ENCODE peak calls at places on chromosomes 7 and 10, in nine cellular contexts. One of them, this sample, is unnamed.

GRCh38 chr10:26407406-26407969 is 30.7 kb upstream of the APBB1IP start:
- DNase-seq in HFF-Myc: no peak
- DNase-seq in neural progenitor cell: no peak
- DNase-seq in GM20000: no peak
- DNase-seq in stomach: no peak
- DNase-seq in neural crest cell: no peak
- DNase-seq in spleen: no peak
- DNase-seq in adrenal gland: no peak
- DNase-seq in B cell: no peak
- DNase-seq in this sample: no peak

GRCh38 chr10:34768261-34768971 is 46.7 kb downstream of the PARD3 start:
- DNase-seq in neural crest cell: no peak
- DNase-seq in stomach: peak
- DNase-seq in HFF-Myc: no peak
- DNase-seq in neural progenitor cell: no peak
- DNase-seq in GM20000: no peak
- DNase-seq in B cell: no peak
- DNase-seq in spleen: no peak
- DNase-seq in adrenal gland: peak
- DNase-seq in this sample: no peak

GRCh38 chr7:46811529-46811928 is 770.4 kb downstream of the TNS3 start:
- DNase-seq in spleen: no peak
- DNase-seq in GM20000: no peak
- DNase-seq in neural crest cell: no peak
- DNase-seq in B cell: no peak
- DNase-seq in HFF-Myc: peak
- DNase-seq in stomach: no peak
- DNase-seq in neural progenitor cell: no peak
- DNase-seq in adrenal gland: peak
- DNase-seq in this sample: no peak

GRCh38 chr7:47968852-47969774 is 10.3 kb downstream of the HUS1 start:
- DNase-seq in spleen: no peak
- DNase-seq in HFF-Myc: peak
- DNase-seq in GM20000: peak
- DNase-seq in stomach: peak
- DNase-seq in neural crest cell: peak
- DNase-seq in B cell: peak
- DNase-seq in adrenal gland: peak
- DNase-seq in neural progenitor cell: peak
- DNase-seq in this sample: no peak

GRCh38 chr10:117817116-117817515 is 229.6 kb downstream of the RAB11FIP2 start:
- DNase-seq in stomach: no peak
- DNase-seq in HFF-Myc: no peak
- DNase-seq in neural progenitor cell: no peak
- DNase-seq in neural crest cell: no peak
- DNase-seq in adrenal gland: no peak
- DNase-seq in GM20000: no peak
- DNase-seq in B cell: no peak
- DNase-seq in spleen: no peak
- DNase-seq in this sample: no peak

GRCh38 chr7:66301737-66302136 is 96.6 kb downstream of the TPST1 start:
- DNase-seq in B cell: no peak
- DNase-seq in neural progenitor cell: no peak
- DNase-seq in GM20000: no peak
- DNase-seq in stomach: no peak
- DNase-seq in HFF-Myc: no peak
- DNase-seq in spleen: no peak
- DNase-seq in neural crest cell: no peak
- DNase-seq in adrenal gland: no peak
- DNase-seq in this sample: no peak

GRCh38 chr10:51297438-51297837 is 223.2 kb downstream of the PRKG1 start:
- DNase-seq in stomach: no peak
- DNase-seq in HFF-Myc: no peak
- DNase-seq in adrenal gland: no peak
- DNase-seq in spleen: no peak
- DNase-seq in GM20000: no peak
- DNase-seq in B cell: no peak
- DNase-seq in neural crest cell: no peak
- DNase-seq in neural progenitor cell: no peak
- DNase-seq in this sample: no peak

GRCh38 chr10:24091294-24091693 is 117.6 kb upstream of the KIAA1217 start:
- DNase-seq in HFF-Myc: no peak
- DNase-seq in spleen: no peak
- DNase-seq in neural crest cell: no peak
- DNase-seq in neural progenitor cell: no peak
- DNase-seq in adrenal gland: no peak
- DNase-seq in GM20000: no peak
- DNase-seq in stomach: no peak
- DNase-seq in B cell: no peak
- DNase-seq in this sample: no peak

GRCh38 chr10:79292789-79293746 is 54.2 kb upstream of the PPIF start:
- DNase-seq in HFF-Myc: no peak
- DNase-seq in neural progenitor cell: peak
- DNase-seq in neural crest cell: no peak
- DNase-seq in GM20000: peak
- DNase-seq in adrenal gland: no peak
- DNase-seq in stomach: peak
- DNase-seq in spleen: peak
- DNase-seq in B cell: no peak
- DNase-seq in this sample: no peak

GRCh38 chr7:23685770-23686169 is 5.8 kb downstream of the FAM221A start:
- DNase-seq in neural crest cell: no peak
- DNase-seq in GM20000: no peak
- DNase-seq in HFF-Myc: no peak
- DNase-seq in adrenal gland: no peak
- DNase-seq in spleen: no peak
- DNase-seq in stomach: no peak
- DNase-seq in B cell: no peak
- DNase-seq in neural progenitor cell: no peak
- DNase-seq in this sample: no peak

DNA sequence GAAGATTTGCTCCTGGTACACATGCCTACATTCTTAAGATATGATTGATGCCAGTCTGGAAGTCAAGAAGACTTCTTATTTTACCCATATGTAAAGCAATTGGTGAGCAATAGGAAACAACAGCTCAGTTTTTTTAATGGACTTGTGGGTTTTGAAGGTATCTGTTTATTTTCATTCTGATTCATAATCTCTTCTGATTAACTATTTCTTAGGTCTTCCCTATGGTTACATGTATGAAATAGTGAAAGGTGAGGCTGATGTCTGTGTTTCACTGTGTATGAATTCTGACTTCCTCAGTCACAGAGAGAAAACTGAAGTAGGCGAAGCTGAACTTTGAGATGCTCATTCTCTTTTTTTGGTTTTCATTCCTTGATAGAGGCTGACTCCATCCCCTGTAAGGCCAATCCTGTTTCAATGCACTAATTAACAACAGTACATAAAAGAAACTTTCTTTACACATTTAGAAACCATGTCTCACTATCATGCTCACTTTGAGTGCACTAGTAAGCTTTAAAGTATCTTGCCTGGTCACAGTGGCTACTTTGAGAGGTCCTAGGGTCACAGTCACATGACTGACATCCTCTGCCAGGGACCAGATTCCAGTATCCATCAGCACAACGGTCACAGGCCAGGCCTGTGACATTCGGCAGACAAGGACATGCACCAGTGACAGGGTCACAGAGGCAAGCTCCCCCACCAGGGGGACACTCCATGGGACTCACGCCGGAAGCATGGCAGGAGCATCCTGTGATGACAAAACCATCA is 59.5 kb upstream of the LAMB1 start:
- DNase-seq in neural crest cell: no peak
- DNase-seq in B cell: no peak
- DNase-seq in spleen: no peak
- DNase-seq in stomach: no peak
- DNase-seq in neural progenitor cell: no peak
- DNase-seq in HFF-Myc: no peak
- DNase-seq in GM20000: no peak
- DNase-seq in adrenal gland: no peak
- DNase-seq in this sample: no peak
- TF ChIP-seq CTCF in neural crest cell: no peak
- TF ChIP-seq CTCF in B cell: no peak
- TF ChIP-seq CTCF in spleen: no peak
- TF ChIP-seq CTCF in stomach: no peak
- TF ChIP-seq CTCF in neural progenitor cell: no peak
- TF ChIP-seq CTCF in HFF-Myc: no peak
- TF ChIP-seq CTCF in GM20000: no peak
- TF ChIP-seq CTCF in adrenal gland: no peak
- TF ChIP-seq CTCF in this sample: no peak

GRCh38 chr10:110918633-110919348 is at the start of gene BBIP1:
- DNase-seq in GM20000: peak
- DNase-seq in neural crest cell: no peak
- DNase-seq in neural progenitor cell: no peak
- DNase-seq in HFF-Myc: peak
- DNase-seq in stomach: no peak
- DNase-seq in B cell: peak
- DNase-seq in spleen: peak
- DNase-seq in adrenal gland: no peak
- DNase-seq in this sample: no peak
- TF ChIP-seq CTCF in GM20000: no peak
- TF ChIP-seq CTCF in neural crest cell: peak
- TF ChIP-seq CTCF in neural progenitor cell: no peak
- TF ChIP-seq CTCF in HFF-Myc: no peak
- TF ChIP-seq CTCF in stomach: no peak
- TF ChIP-seq CTCF in B cell: no peak
- TF ChIP-seq CTCF in spleen: peak
- TF ChIP-seq CTCF in adrenal gland: peak
- TF ChIP-seq CTCF in this sample: peak

GRCh38 chr10:71396084-71396713 is 521 bp upstream of the CDH23 start:
- DNase-seq in neural progenitor cell: peak
- DNase-seq in GM20000: peak
- DNase-seq in spleen: peak
- DNase-seq in neural crest cell: peak
- DNase-seq in stomach: peak
- DNase-seq in adrenal gland: peak
- DNase-seq in HFF-Myc: no peak
- DNase-seq in B cell: peak
- DNase-seq in this sample: no peak
- TF ChIP-seq CTCF in neural progenitor cell: peak
- TF ChIP-seq CTCF in GM20000: no peak
- TF ChIP-seq CTCF in spleen: peak
- TF ChIP-seq CTCF in neural crest cell: peak
- TF ChIP-seq CTCF in stomach: no peak
- TF ChIP-seq CTCF in adrenal gland: peak
- TF ChIP-seq CTCF in HFF-Myc: peak
- TF ChIP-seq CTCF in B cell: no peak
- TF ChIP-seq CTCF in this sample: peak

GRCh38 chr10:118983263-118983662 is 46.3 kb upstream of the NANOS1 start:
- DNase-seq in neural progenitor cell: no peak
- DNase-seq in B cell: no peak
- DNase-seq in spleen: no peak
- DNase-seq in neural crest cell: no peak
- DNase-seq in stomach: peak
- DNase-seq in adrenal gland: peak
- DNase-seq in HFF-Myc: no peak
- DNase-seq in GM20000: no peak
- DNase-seq in this sample: no peak
- TF ChIP-seq CTCF in neural progenitor cell: no peak
- TF ChIP-seq CTCF in B cell: no peak
- TF ChIP-seq CTCF in spleen: no peak
- TF ChIP-seq CTCF in neural crest cell: no peak
- TF ChIP-seq CTCF in stomach: no peak
- TF ChIP-seq CTCF in adrenal gland: no peak
- TF ChIP-seq CTCF in HFF-Myc: no peak
- TF ChIP-seq CTCF in GM20000: no peak
- TF ChIP-seq CTCF in this sample: no peak

GRCh38 chr10:44925811-44926760 is 14.9 kb downstream of the TMEM72 start:
- DNase-seq in GM20000: no peak
- DNase-seq in neural crest cell: no peak
- DNase-seq in adrenal gland: peak
- DNase-seq in spleen: no peak
- DNase-seq in neural progenitor cell: no peak
- DNase-seq in B cell: peak
- DNase-seq in stomach: no peak
- DNase-seq in HFF-Myc: no peak
- DNase-seq in this sample: no peak

GRCh38 chr10:44926771-44927751 is 15.9 kb downstream of the TMEM72 start:
- DNase-seq in adrenal gland: peak
- DNase-seq in GM20000: no peak
- DNase-seq in stomach: no peak
- DNase-seq in neural progenitor cell: no peak
- DNase-seq in HFF-Myc: no peak
- DNase-seq in neural crest cell: no peak
- DNase-seq in B cell: peak
- DNase-seq in spleen: peak
- DNase-seq in this sample: no peak

GRCh38 chr10:44923611-44924010 is 12.5 kb downstream of the TMEM72 start:
- DNase-seq in stomach: no peak
- DNase-seq in adrenal gland: no peak
- DNase-seq in GM20000: no peak
- DNase-seq in spleen: no peak
- DNase-seq in B cell: peak
- DNase-seq in HFF-Myc: no peak
- DNase-seq in neural progenitor cell: no peak
- DNase-seq in neural crest cell: no peak
- DNase-seq in this sample: no peak

GRCh38 chr10:44924261-44925040 is 13.3 kb downstream of the TMEM72 start:
- DNase-seq in spleen: no peak
- DNase-seq in GM20000: no peak
- DNase-seq in adrenal gland: peak
- DNase-seq in stomach: no peak
- DNase-seq in neural progenitor cell: no peak
- DNase-seq in B cell: peak
- DNase-seq in HFF-Myc: no peak
- DNase-seq in neural crest cell: no peak
- DNase-seq in this sample: no peak

GRCh38 chr10:44925224-44925623 is 14.1 kb downstream of the TMEM72 start:
- DNase-seq in HFF-Myc: no peak
- DNase-seq in neural progenitor cell: peak
- DNase-seq in B cell: peak
- DNase-seq in stomach: no peak
- DNase-seq in GM20000: no peak
- DNase-seq in adrenal gland: peak
- DNase-seq in spleen: no peak
- DNase-seq in neural crest cell: peak
- DNase-seq in this sample: no peak
- TF ChIP-seq CTCF in HFF-Myc: peak
- TF ChIP-seq CTCF in neural progenitor cell: peak
- TF ChIP-seq CTCF in B cell: no peak
- TF ChIP-seq CTCF in stomach: no peak
- TF ChIP-seq CTCF in GM20000: no peak
- TF ChIP-seq CTCF in adrenal gland: no peak
- TF ChIP-seq CTCF in spleen: no peak
- TF ChIP-seq CTCF in neural crest cell: peak
- TF ChIP-seq CTCF in this sample: no peak